ENCODE peak calls at places on chromosomes 16 and 17, in eight cellular contexts. X is NCI-H524; O is WTC11; N is stimulated activated CD4-positive, alpha-beta T cell treated with anti-CD3 and anti-CD28 coated beads, Interleukin-15, amount 100 ng/mL, for 1 hour; H is stimulated activated CD8-positive, alpha-beta memory T cell treated with anti-CD3 and anti-CD28 coated beads, Interleukin-7, amount 100 ng/mL, for 1 hour; J is mucosa of descending colon; E is A549; M is AG10803. W is an unnamed sample.
A peak's percentile ranks its signal among the peaks of the same experiment; 100 is the strongest.

GRCh38 chr17:35368086-35368824 is 5.2 kb downstream of the SLFN11 start:
- DNase-seq in X (no peak), O (no peak), N (no peak), H (no peak), J (no peak), E (no peak), M (no peak), W (peak; percentile 39)

GRCh38 chr16:31077592-31078199 is 3.5 kb downstream of the ZNF646 start:
- DNase-seq in X (no peak), O (no peak), N (no peak), H (no peak), J (no peak), E (no peak), M (no peak), W (no peak)

GRCh38 chr16:65700599-65700998 is 578.7 kb upstream of the CDH11 start:
- DNase-seq in X (no peak), O (no peak), N (no peak), H (no peak), J (no peak), E (no peak), M (peak; percentile 40), W (peak; percentile 53)

GRCh38 chr17:44353656-44354331 is 8.7 kb downstream of the GRN start:
- DNase-seq in X (no peak), O (peak; percentile 54), N (no peak), H (no peak), J (peak; percentile 52), E (no peak), M (no peak), W (no peak)

GRCh38 chr16:58464047-58464915 is 35.7 kb upstream of the NDRG4 start:
- DNase-seq in X (peak; percentile 31), O (peak; percentile 42), N (no peak), H (no peak), J (no peak), E (no peak), M (no peak), W (no peak)

GRCh38 chr16:82580293-82580900 is 46.4 kb upstream of the CDH13 start:
- DNase-seq in X (peak; percentile 75), O (peak; percentile 25), N (no peak), H (no peak), J (no peak), E (peak; percentile 8), M (peak; percentile 29), W (peak; percentile 4)

GRCh38 chr16:79509221-79509631 is 91.3 kb downstream of the MAF start:
- DNase-seq in X (no peak), O (no peak), N (no peak), H (no peak), J (peak; percentile 28), E (no peak), M (no peak), W (no peak)

GRCh38 chr16:68401871-68402747 is 46.2 kb downstream of the SMPD3 start:
- DNase-seq in X (no peak), O (no peak), N (no peak), H (no peak), J (peak; percentile 5), E (no peak), M (peak; percentile 75), W (peak; percentile 7)

GRCh38 chr17:83189673-83190385 is 110.4 kb downstream of the METRNL start:
- DNase-seq in X (no peak), O (no peak), N (no peak), H (no peak), J (peak; percentile 53), E (no peak), M (peak; percentile 97), W (peak; percentile 29)

GRCh38 chr16:85381738-85382592 is 231.2 kb upstream of the GSE1 start:
- DNase-seq in X (no peak), O (no peak), N (no peak), H (no peak), J (no peak), E (no peak), M (no peak), W (no peak)

GRCh38 chr17:8359769-8360168 is 16.7 kb downstream of the KRABD2 start:
- DNase-seq in X (peak; percentile 63), O (no peak), N (no peak), H (no peak), J (no peak), E (no peak), M (peak; percentile 84), W (peak; percentile 92)

GRCh38 chr16:48561960-48562393 is 48.0 kb downstream of the N4BP1 start:
- DNase-seq in X (no peak), O (no peak), N (no peak), H (no peak), J (no peak), E (no peak), M (peak; percentile 55), W (peak; percentile 43)